ENCODE peak calls at places on chromosomes 13 and 19, in nine cellular contexts. V, Z, B, O, U, T, E, D and P are unnamed samples.

GRCh38 chr13:39417643-39418042 is 185.3 kb downstream of the LHFPL6 start:
- DNase-seq in V (peak), Z (no peak), B (peak), O (no peak), U (no peak), T (no peak), E (peak), D (peak), P (peak)

GRCh38 chr13:72808917-72809500 is 27.1 kb downstream of the PIBF1 start:
- DNase-seq in V (no peak), Z (no peak), B (no peak), O (no peak), U (no peak), T (peak), E (no peak), D (peak), P (no peak)

GRCh38 chr13:24887759-24888158 is 123.8 kb downstream of the RNF17 start:
- DNase-seq in V (no peak), Z (no peak), B (no peak), O (no peak), U (no peak), T (no peak), E (no peak), D (no peak), P (no peak)

GRCh38 chr19:10927691-10928562 is 512 bp downstream of the YIPF2 start:
- DNase-seq in V (no peak), Z (peak), B (no peak), O (no peak), U (no peak), T (no peak), E (no peak), D (no peak), P (no peak)

GRCh38 chr19:7442423-7442822 is 46.4 kb downstream of the PEX11G start:
- DNase-seq in V (peak), Z (no peak), B (no peak), O (no peak), U (no peak), T (no peak), E (peak), D (no peak), P (no peak)

GRCh38 chr19:30857966-30858490 is 485.8 kb downstream of the ZNF536 start:
- DNase-seq in V (no peak), Z (no peak), B (no peak), O (no peak), U (no peak), T (no peak), E (no peak), D (no peak), P (no peak)

GRCh38 chr13:48578516-48579166 is 45.8 kb upstream of the RCBTB2 start:
- DNase-seq in V (no peak), Z (no peak), B (no peak), O (no peak), U (no peak), T (no peak), E (no peak), D (no peak), P (no peak)

GRCh38 chr19:41913476-41914190 is 14.6 kb downstream of the ERFL start:
- DNase-seq in V (no peak), Z (no peak), B (no peak), O (no peak), U (no peak), T (no peak), E (no peak), D (no peak), P (no peak)

GRCh38 chr13:67238277-67238859 is 8.2 kb upstream of the PCDH9 start:
- DNase-seq in V (no peak), Z (no peak), B (no peak), O (no peak), U (no peak), T (peak), E (peak), D (peak), P (peak)

GRCh38 chr13:41058229-41059070 is 2.9 kb upstream of the WBP4 start:
- DNase-seq in V (peak), Z (no peak), B (no peak), O (no peak), U (no peak), T (no peak), E (no peak), D (no peak), P (no peak)

GRCh38 chr19:45070861-45071544 is 5.3 kb downstream of the ZNF296 start:
- DNase-seq in V (no peak), Z (no peak), B (no peak), O (no peak), U (no peak), T (no peak), E (no peak), D (no peak), P (no peak)

GRCh38 chr13:21733475-21734311 is 62.8 kb downstream of the FGF9 start:
- DNase-seq in V (no peak), Z (no peak), B (no peak), O (no peak), U (no peak), T (no peak), E (no peak), D (no peak), P (peak)